ENCODE peak calls at places on chromosomes 5 and 9, in four cellular contexts. K, M, W and V are unnamed samples.

GRCh38 chr5:53994148-53994547 is 316.2 kb downstream of the ARL15 start:
- DNase-seq in W (no peak), M (no peak), K (no peak), V (no peak)

GRCh38 chr9:104313396-104314110 is 190.5 kb upstream of the OR13F1 start:
- DNase-seq in M (no peak), W (no peak), K (no peak), V (no peak)

GRCh38 chr5:4511996-4512656 is 628.0 kb upstream of the ADAMTS16 start:
- DNase-seq in W (no peak), M (peak), K (no peak), V (no peak)

GRCh38 chr9:1946506-1946905 is 68.6 kb upstream of the SMARCA2 start:
- DNase-seq in K (no peak), M (no peak), W (no peak), V (no peak)

GRCh38 chr5:80105698-80106439 is 70.7 kb downstream of the THBS4 start:
- DNase-seq in K (no peak), W (no peak), M (no peak), V (no peak)

GRCh38 chr9:138099803-138100598 is 222.4 kb downstream of the CACNA1B start:
- DNase-seq in W (no peak), K (no peak), M (no peak), V (no peak)

GRCh38 chr9:107711528-107711927 is 222.0 kb upstream of the KLF4 start:
- DNase-seq in W (peak), K (no peak), M (peak), V (peak)

GRCh38 chr5:34490501-34491250 is 165.5 kb upstream of the RAI14 start:
- DNase-seq in W (no peak), M (no peak), K (no peak), V (no peak)

GRCh38 chr5:115460476-115460875 is 84.1 kb downstream of the FEM1C start:
- DNase-seq in K (no peak), M (peak), W (no peak), V (no peak)

GRCh38 chr9:14766299-14766698 is 43.8 kb upstream of the CER1 start:
- DNase-seq in W (no peak), M (no peak), K (no peak), V (no peak)

GRCh38 chr5:174533127-174533453 is 191.3 kb upstream of the MSX2 start:
- DNase-seq in K (no peak), M (no peak), W (no peak), V (peak)

GRCh38 chr5:150604010-150604409 is 36.5 kb upstream of the SYNPO start:
- DNase-seq in W (peak), K (no peak), M (no peak), V (no peak)

GRCh38 chr5:139745121-139745799 is 50.3 kb upstream of the PSD2 start:
- DNase-seq in W (peak), M (peak), K (no peak), V (peak)

GRCh38 chr5:123450641-123451421 is 27.6 kb upstream of the CEP120 start:
- DNase-seq in W (no peak), K (no peak), M (no peak), V (no peak)

GRCh38 chr9:79408617-79409016 is 163.1 kb upstream of the TLE4 start:
- DNase-seq in M (no peak), W (no peak), K (no peak), V (no peak)

GRCh38 chr9:18544456-18544855 is 70.5 kb downstream of the ADAMTSL1 start:
- DNase-seq in W (no peak), K (no peak), M (peak), V (no peak)

GRCh38 chr9:80191108-80191507 is 619.3 kb downstream of the TLE4 start:
- DNase-seq in W (no peak), K (no peak), M (no peak), V (no peak)

GRCh38 chr5:9523090-9523813 is 22.6 kb downstream of the SEMA5A start:
- DNase-seq in K (no peak), W (no peak), M (peak), V (no peak)

GRCh38 chr5:59272744-59273427 is 620.6 kb downstream of the PDE4D start:
- DNase-seq in K (no peak), W (no peak), M (no peak), V (no peak)

GRCh38 chr9:90936380-90936779 is 134.8 kb downstream of the SYK start:
- DNase-seq in M (no peak), K (no peak), W (no peak), V (no peak)

GRCh38 chr5:154697335-154697734 is 57.8 kb upstream of the LARP1 start:
- DNase-seq in W (no peak), K (no peak), M (peak), V (no peak)

GRCh38 chr9:79123419-79123818 is 448.3 kb upstream of the TLE4 start:
- DNase-seq in M (no peak), K (no peak), W (no peak), V (no peak)

GRCh38 chr5:99702565-99702964 is 773.8 kb upstream of the CHD1 start:
- DNase-seq in K (no peak), W (no peak), M (peak), V (no peak)

GRCh38 chr5:150851039-150851438 is 4.7 kb downstream of the IRGM start:
- DNase-seq in K (no peak), W (no peak), M (no peak), V (no peak)

GRCh38 chr9:89366711-89367110 is 48.4 kb downstream of the SECISBP2 start:
- DNase-seq in W (peak), M (no peak), K (no peak), V (no peak)

GRCh38 chr5:33088176-33088575 is 352.6 kb upstream of the TARS1 start:
- DNase-seq in K (no peak), W (no peak), M (no peak), V (no peak)

GRCh38 chr5:33091571-33092363 is 349.0 kb upstream of the TARS1 start:
- DNase-seq in K (no peak), W (no peak), M (no peak), V (no peak)

DNA sequence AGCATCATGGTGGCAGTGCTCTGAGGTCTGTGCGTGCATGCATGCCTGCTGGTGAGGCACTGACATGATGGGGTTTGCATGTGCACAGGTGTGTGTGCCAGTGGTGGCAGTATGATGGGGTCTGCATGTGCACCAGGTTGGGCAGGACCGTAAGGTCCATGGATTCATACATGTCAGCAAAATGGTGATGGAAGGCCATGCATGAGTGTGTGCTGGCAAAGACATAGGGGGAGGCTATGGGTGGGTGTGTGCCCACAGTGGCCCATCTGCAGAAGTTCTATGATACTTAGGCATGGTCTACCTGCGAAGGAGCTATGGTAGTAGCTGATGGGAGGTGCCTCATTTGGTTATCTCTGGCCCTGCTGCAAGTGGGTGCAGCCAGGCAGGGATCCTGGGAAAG is 348.0 kb upstream of the TARS1 start:
- DNase-seq in K (no peak), M (no peak), W (no peak), V (no peak)
- H3K27ac ChIP-seq in K (no peak), M (no peak), W (no peak), V (no peak)

DNA sequence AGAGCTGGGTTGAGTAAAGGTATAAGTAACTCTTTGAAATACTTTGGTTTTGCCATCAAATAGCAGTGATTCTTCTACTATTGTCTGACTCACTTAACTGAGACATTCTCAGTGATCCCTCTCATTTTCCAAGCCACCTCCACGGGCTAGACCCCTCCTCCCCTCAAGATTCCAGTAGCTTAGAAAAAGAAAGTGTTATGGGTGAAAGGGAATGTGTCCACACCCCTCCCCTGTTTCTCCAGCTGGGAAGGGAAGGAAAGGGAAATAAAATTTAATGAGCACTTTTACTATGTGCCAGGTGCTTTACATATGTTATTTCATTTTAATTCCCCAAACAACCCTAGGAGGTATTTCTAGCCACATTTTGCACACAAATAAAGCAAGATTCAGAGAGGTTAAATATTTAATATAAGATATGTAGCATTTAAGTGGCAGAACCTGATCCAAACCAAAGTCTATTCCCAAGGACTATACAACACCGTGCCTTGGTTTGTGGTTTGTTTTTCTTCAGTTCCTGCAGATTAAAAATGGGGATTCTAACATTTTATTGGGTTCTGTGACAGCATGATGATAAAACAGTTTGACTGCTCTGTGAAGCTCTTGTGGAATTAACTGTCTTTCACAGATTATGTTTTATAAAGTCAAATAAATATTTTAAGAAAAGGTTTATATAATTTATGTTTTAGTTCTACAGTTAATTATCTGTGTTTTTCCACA is 135.9 kb downstream of the ZSWIM6 start:
- DNase-seq in M (peak), W (no peak), K (no peak), V (no peak)
- H3K27ac ChIP-seq in M (no peak), W (no peak), K (no peak), V (no peak)

GRCh38 chr9:127225747-127226646 is 38.6 kb upstream of the GARNL3 start:
- DNase-seq in M (peak), K (no peak), W (peak), V (no peak)

GRCh38 chr9:127223810-127224177 is 40.8 kb upstream of the GARNL3 start:
- DNase-seq in M (no peak), K (no peak), W (peak), V (no peak)

GRCh38 chr9:127223266-127223665 is 41.3 kb upstream of the GARNL3 start:
- DNase-seq in K (no peak), W (no peak), M (no peak), V (no peak)

GRCh38 chr9:127224883-127225739 is 39.5 kb upstream of the GARNL3 start:
- DNase-seq in K (peak), M (peak), W (peak), V (peak)

DNA sequence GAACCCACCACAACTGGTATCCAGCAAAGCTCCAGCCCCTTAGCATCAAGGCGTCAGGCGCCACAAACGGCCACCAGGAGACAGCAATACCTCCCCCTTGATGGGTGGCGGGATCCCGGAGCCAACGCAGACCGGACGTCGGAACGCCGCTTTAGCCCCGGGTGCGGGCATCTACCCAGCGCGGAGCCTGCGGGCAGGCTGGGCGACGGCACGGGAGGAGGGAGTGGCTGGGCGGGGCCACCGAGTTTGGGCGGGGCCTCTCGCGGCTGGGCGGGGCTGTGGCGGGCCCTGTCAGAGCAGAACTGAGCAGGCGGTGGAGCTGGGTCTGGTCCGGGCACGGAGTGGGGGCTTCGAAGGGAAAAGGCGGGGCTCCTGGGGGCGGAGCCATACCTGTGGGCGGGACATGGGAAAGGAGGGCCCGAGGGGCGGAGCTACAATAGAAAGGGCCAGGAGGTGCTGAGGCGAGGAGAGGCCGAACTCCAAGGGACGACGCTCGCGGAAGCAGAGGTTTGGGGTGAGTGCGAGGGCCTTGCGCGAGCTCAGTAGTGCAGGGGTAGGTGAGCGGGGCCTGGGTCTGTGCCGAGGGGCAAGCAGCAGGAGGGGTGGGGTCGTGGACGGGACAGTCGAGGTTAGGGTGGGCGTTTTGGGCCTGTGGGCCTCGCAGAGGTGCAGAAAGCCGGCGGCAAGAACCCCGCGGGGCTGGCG is 40.2 kb upstream of the GARNL3 start:
- DNase-seq in W (peak), K (peak), M (peak), V (peak)
- H3K27ac ChIP-seq in W (peak), K (no peak), M (peak), V (peak)

DNA sequence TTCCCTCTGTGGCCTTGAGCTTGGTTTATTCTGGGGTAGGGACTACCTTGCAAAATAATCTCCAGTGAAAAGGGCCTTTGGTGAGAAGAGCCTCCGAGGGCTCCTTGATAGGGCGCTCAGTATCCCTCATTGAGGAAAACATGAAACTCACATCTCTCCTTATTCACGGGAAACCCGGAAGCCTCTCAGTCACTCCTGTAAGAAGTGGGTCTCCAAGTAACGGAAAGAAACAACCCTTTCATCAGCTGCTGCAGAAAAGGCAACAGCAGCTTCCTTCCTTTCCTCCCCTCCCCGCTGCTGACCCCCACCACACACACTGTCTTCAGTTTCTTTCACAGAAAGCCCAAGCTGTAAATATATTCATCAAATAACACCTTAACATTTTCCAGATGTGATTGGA is 81.5 kb downstream of the C9orf152 start:
- DNase-seq in W (no peak), K (no peak), M (no peak), V (no peak)
- H3K27ac ChIP-seq in W (peak), K (no peak), M (no peak), V (peak)

GRCh38 chr5:172283020-172283861 is at the start of gene UBTD2:
- DNase-seq in W (peak), K (peak), M (peak), V (peak)
- H3K27ac ChIP-seq in W (peak), K (peak), M (peak), V (peak)